ENCODE peak calls at places on chromosome 1, in five cellular contexts. One of them, this sample, is unnamed.

GRCh38 chr1:21664806-21665588 is 4.2 kb downstream of the RAP1GAP start:
- DNase-seq in breast epithelium: no peak
- DNase-seq in uterus: no peak
- DNase-seq in stomach: peak; percentile 20
- DNase-seq in A549: no peak
- DNase-seq in this sample: no peak

GRCh38 chr1:226608699-226609505 is 60.3 kb downstream of the STUM start:
- DNase-seq in breast epithelium: no peak
- DNase-seq in uterus: peak; percentile 79
- DNase-seq in stomach: peak; percentile 72
- DNase-seq in A549: peak; percentile 72
- DNase-seq in this sample: peak; percentile 88

GRCh38 chr1:163459539-163459938 is 137.8 kb downstream of the NUF2 start:
- DNase-seq in breast epithelium: no peak
- DNase-seq in uterus: no peak
- DNase-seq in stomach: no peak
- DNase-seq in A549: no peak
- DNase-seq in this sample: no peak

GRCh38 chr1:179807691-179808485 is 64.8 kb downstream of the FAM163A start:
- DNase-seq in breast epithelium: no peak
- DNase-seq in uterus: no peak
- DNase-seq in stomach: no peak
- DNase-seq in A549: no peak
- DNase-seq in this sample: no peak

GRCh38 chr1:1847061-1847460 is 43.8 kb downstream of the GNB1 start:
- DNase-seq in breast epithelium: no peak
- DNase-seq in uterus: no peak
- DNase-seq in stomach: peak; percentile 38
- DNase-seq in A549: no peak
- DNase-seq in this sample: no peak

GRCh38 chr1:12056331-12056841 is 6.7 kb upstream of the TNFRSF8 start:
- DNase-seq in breast epithelium: no peak
- DNase-seq in uterus: no peak
- DNase-seq in stomach: no peak
- DNase-seq in A549: no peak
- DNase-seq in this sample: no peak

GRCh38 chr1:3197781-3198316 is 128.8 kb downstream of the PRDM16 start:
- DNase-seq in breast epithelium: no peak
- DNase-seq in uterus: no peak
- DNase-seq in stomach: no peak
- DNase-seq in A549: no peak
- DNase-seq in this sample: no peak

GRCh38 chr1:175088523-175088922 is 20.9 kb downstream of the TNN start:
- DNase-seq in breast epithelium: no peak
- DNase-seq in uterus: no peak
- DNase-seq in stomach: no peak
- DNase-seq in A549: no peak
- DNase-seq in this sample: no peak

GRCh38 chr1:212396638-212397037 is 18.0 kb downstream of the PACC1 start:
- DNase-seq in breast epithelium: no peak
- DNase-seq in uterus: no peak
- DNase-seq in stomach: no peak
- DNase-seq in A549: no peak
- DNase-seq in this sample: no peak

GRCh38 chr1:36322786-36323635 is 434 bp downstream of the EVA1B start:
- DNase-seq in breast epithelium: no peak
- DNase-seq in uterus: peak; percentile 63
- DNase-seq in stomach: peak; percentile 34
- DNase-seq in A549: no peak
- DNase-seq in this sample: peak; percentile 75

GRCh38 chr1:31099283-31100063 is 34.0 kb upstream of the PUM1 start:
- DNase-seq in breast epithelium: no peak
- DNase-seq in uterus: no peak
- DNase-seq in stomach: peak; percentile 65
- DNase-seq in A549: no peak
- DNase-seq in this sample: no peak

GRCh38 chr1:205416326-205416725 is 5.5 kb downstream of the LEMD1 start:
- DNase-seq in breast epithelium: no peak
- DNase-seq in uterus: no peak
- DNase-seq in stomach: no peak
- DNase-seq in A549: no peak
- DNase-seq in this sample: no peak
- TF ChIP-seq POLR2A in breast epithelium: no peak
- TF ChIP-seq POLR2A in uterus: no peak
- TF ChIP-seq POLR2A in stomach: no peak
- TF ChIP-seq POLR2A in A549: no peak
- TF ChIP-seq POLR2A in this sample: no peak

GRCh38 chr1:15835205-15835740 is 12.2 kb upstream of the SPEN start:
- DNase-seq in breast epithelium: no peak
- DNase-seq in uterus: no peak
- DNase-seq in stomach: no peak
- DNase-seq in A549: no peak
- DNase-seq in this sample: peak; percentile 34
- TF ChIP-seq POLR2A in breast epithelium: no peak
- TF ChIP-seq POLR2A in uterus: no peak
- TF ChIP-seq POLR2A in stomach: no peak
- TF ChIP-seq POLR2A in A549: peak; percentile 26
- TF ChIP-seq POLR2A in this sample: no peak

GRCh38 chr1:109304221-109304915 is 2.4 kb downstream of the MYBPHL start:
- DNase-seq in breast epithelium: no peak
- DNase-seq in uterus: no peak
- DNase-seq in stomach: no peak
- DNase-seq in A549: no peak
- DNase-seq in this sample: no peak

GRCh38 chr1:109307363-109308021 is 681 bp upstream of the MYBPHL start:
- DNase-seq in breast epithelium: no peak
- DNase-seq in uterus: no peak
- DNase-seq in stomach: no peak
- DNase-seq in A549: no peak
- DNase-seq in this sample: no peak

GRCh38 chr1:109301874-109302273 is 4.9 kb downstream of the MYBPHL start:
- DNase-seq in breast epithelium: no peak
- DNase-seq in uterus: no peak
- DNase-seq in stomach: no peak
- DNase-seq in A549: no peak
- DNase-seq in this sample: no peak

GRCh38 chr1:109309347-109309746 is 2.5 kb upstream of the MYBPHL start:
- DNase-seq in breast epithelium: no peak
- DNase-seq in uterus: no peak
- DNase-seq in stomach: no peak
- DNase-seq in A549: no peak
- DNase-seq in this sample: no peak

GRCh38 chr1:109306832-109307362 is at the start of gene MYBPHL:
- DNase-seq in breast epithelium: no peak
- DNase-seq in uterus: no peak
- DNase-seq in stomach: no peak
- DNase-seq in A549: no peak
- DNase-seq in this sample: no peak
- TF ChIP-seq POLR2A in breast epithelium: no peak
- TF ChIP-seq POLR2A in uterus: no peak
- TF ChIP-seq POLR2A in stomach: no peak
- TF ChIP-seq POLR2A in A549: no peak
- TF ChIP-seq POLR2A in this sample: no peak

GRCh38 chr1:246567258-246568235 is 1.3 kb downstream of the CNST start:
- DNase-seq in breast epithelium: no peak
- DNase-seq in uterus: no peak
- DNase-seq in stomach: no peak
- DNase-seq in A549: no peak
- DNase-seq in this sample: no peak

GRCh38 chr1:246572795-246573194 is 6.5 kb downstream of the CNST start:
- DNase-seq in breast epithelium: no peak
- DNase-seq in uterus: no peak
- DNase-seq in stomach: no peak
- DNase-seq in A549: no peak
- DNase-seq in this sample: no peak

GRCh38 chr1:246566808-246567154 is 525 bp downstream of the CNST start:
- DNase-seq in breast epithelium: peak; percentile 30
- DNase-seq in uterus: no peak
- DNase-seq in stomach: no peak
- DNase-seq in A549: peak; percentile 21
- DNase-seq in this sample: peak; percentile 76

GRCh38 chr1:246571953-246572352 is 5.7 kb downstream of the CNST start:
- DNase-seq in breast epithelium: no peak
- DNase-seq in uterus: no peak
- DNase-seq in stomach: no peak
- DNase-seq in A549: no peak
- DNase-seq in this sample: no peak

DNA sequence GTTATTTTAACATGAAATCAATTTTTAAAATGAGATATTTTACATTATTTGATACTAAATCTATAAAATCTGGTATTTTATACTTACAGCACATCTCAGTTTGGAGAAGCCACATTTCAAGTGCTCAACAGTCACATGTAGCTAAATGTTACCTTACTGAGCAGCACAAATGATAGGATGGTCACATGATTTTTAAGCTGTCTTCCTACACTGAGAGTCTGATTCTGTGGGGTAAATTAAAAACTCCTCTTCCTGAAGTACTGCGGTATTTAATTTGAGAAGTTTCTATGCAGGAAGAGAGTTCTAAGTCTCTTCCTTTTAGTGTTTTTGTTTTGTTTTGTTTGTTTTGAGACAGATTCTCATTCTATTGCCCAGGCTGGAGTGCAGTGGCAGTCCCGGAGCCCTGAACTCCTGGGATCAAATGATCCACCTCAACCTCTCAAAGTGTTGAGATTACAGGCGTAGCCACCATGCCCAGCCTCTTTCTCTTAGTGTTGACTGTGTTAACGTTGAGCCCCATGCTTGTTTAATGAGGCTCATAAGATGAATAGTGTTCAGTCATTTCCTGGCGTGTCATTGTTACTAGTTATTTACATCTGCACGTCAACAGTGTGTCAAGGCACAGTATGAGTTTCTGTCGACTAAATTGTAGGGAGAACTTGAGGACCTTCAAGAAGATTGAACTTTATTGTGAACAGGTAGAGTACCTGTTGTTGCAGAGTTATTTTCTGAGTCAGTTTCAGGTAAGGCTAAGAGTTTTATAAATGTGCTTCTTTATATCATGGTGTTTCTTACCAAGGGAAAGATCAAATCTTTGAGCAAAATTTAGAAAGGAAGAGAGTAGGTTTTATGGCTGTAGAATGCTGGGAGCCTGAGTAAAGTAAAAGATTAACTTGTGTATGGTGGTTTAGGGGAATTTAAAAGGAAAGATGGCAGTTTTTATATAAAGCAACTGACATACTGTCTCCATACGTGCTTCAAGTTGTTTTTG is 3.3 kb downstream of the CNST start:
- DNase-seq in breast epithelium: no peak
- DNase-seq in uterus: no peak
- DNase-seq in stomach: no peak
- DNase-seq in A549: no peak
- DNase-seq in this sample: no peak
- TF ChIP-seq POLR2A in breast epithelium: no peak
- TF ChIP-seq POLR2A in uterus: no peak
- TF ChIP-seq POLR2A in stomach: no peak
- TF ChIP-seq POLR2A in A549: no peak
- TF ChIP-seq POLR2A in this sample: no peak